ENCODE peak calls at places on chromosomes 1 and 21, in four cellular contexts. L is activated T-cell treated with anti-CD3 and anti-CD28 coated beads, Interleukin-2, amount 50 U/mL, for 72 hours; O is right lobe of liver; T is NCI-H1694. Z is an unnamed sample.

GRCh38 chr1:192951961-192952460 is 107.1 kb downstream of the UCHL5 start:
- DNase-seq in L (no peak), O (no peak), T (no peak), Z (no peak)

GRCh38 chr1:38941527-38942019 is at the start of gene RHBDL2:
- DNase-seq in L (no peak), O (peak; percentile 54), T (no peak), Z (no peak)

GRCh38 chr1:186662752-186663151 is 17.5 kb downstream of the PTGS2 start:
- DNase-seq in L (no peak), O (no peak), T (no peak), Z (no peak)

GRCh38 chr1:182720465-182720864 is 36.1 kb upstream of the RGS8 start:
- DNase-seq in L (no peak), O (no peak), T (no peak), Z (peak; percentile 18)

GRCh38 chr21:35943752-35944151 is 116.6 kb downstream of the SETD4 start:
- DNase-seq in L (no peak), O (no peak), T (no peak), Z (no peak)

GRCh38 chr1:232226197-232226681 is 403.7 kb downstream of the SIPA1L2 start:
- DNase-seq in L (peak; percentile 12), O (no peak), T (peak; percentile 79), Z (peak; percentile 41)

GRCh38 chr1:53367503-53368313 is 39.8 kb upstream of the LRP8 start:
- DNase-seq in L (peak; percentile 20), O (peak; percentile 52), T (no peak), Z (no peak)

GRCh38 chr1:5903680-5904079 is 88.5 kb downstream of the NPHP4 start:
- DNase-seq in L (no peak), O (no peak), T (no peak), Z (no peak)

GRCh38 chr21:45532826-45533730 is 9.2 kb downstream of the SLC19A1 start:
- DNase-seq in L (no peak), O (peak; percentile 62), T (no peak), Z (no peak)

GRCh38 chr21:20790113-20790512 is 208.1 kb upstream of the NCAM2 start:
- DNase-seq in L (no peak), O (no peak), T (no peak), Z (no peak)

GRCh38 chr21:43716376-43717165 is 2.4 kb upstream of the PDXK start:
- DNase-seq in L (no peak), O (no peak), T (no peak), Z (peak; percentile 47)

GRCh38 chr1:24199291-24199900 is 12.3 kb upstream of the IFNLR1 start:
- DNase-seq in L (peak; percentile 78), O (no peak), T (peak; percentile 52), Z (peak; percentile 78)

GRCh38 chr1:19799877-19800804 is at the start of gene TMCO4:
- DNase-seq in L (peak; percentile 53), O (peak; percentile 78), T (no peak), Z (peak; percentile 44)

GRCh38 chr1:114286179-114286578 is 132.5 kb upstream of the SYT6 start:
- DNase-seq in L (no peak), O (no peak), T (no peak), Z (peak; percentile 14)

GRCh38 chr21:45029968-45030636 is 44.3 kb upstream of the ADARB1 start:
- DNase-seq in L (no peak), O (no peak), T (no peak), Z (peak; percentile 67)

GRCh38 chr21:33174756-33175155 is 55.0 kb upstream of the IFNAR2 start:
- DNase-seq in L (no peak), O (no peak), T (no peak), Z (no peak)

GRCh38 chr1:224458296-224458695 is 23.7 kb upstream of the WDR26 start:
- DNase-seq in L (no peak), O (no peak), T (no peak), Z (no peak)

GRCh38 chr1:77322061-77322900 is 40.5 kb downstream of the AK5 start:
- DNase-seq in L (no peak), O (no peak), T (no peak), Z (no peak)

GRCh38 chr1:200179126-200179780 is 151.7 kb downstream of the NR5A2 start:
- DNase-seq in L (no peak), O (no peak), T (no peak), Z (no peak)

GRCh38 chr1:213561870-213562269 is 425.9 kb upstream of the PROX1 start:
- DNase-seq in L (no peak), O (no peak), T (no peak), Z (no peak)

GRCh38 chr1:10196991-10197390 is 13.4 kb upstream of the KIF1B start:
- DNase-seq in L (no peak), O (no peak), T (no peak), Z (no peak)

GRCh38 chr1:115377411-115377810 is 39.4 kb upstream of the NGF start:
- DNase-seq in L (no peak), O (no peak), T (no peak), Z (no peak)

GRCh38 chr1:101365186-101365585 is 128.4 kb downstream of the S1PR1 start:
- DNase-seq in L (no peak), O (no peak), T (no peak), Z (no peak)

GRCh38 chr1:53330819-53331218 is 2.9 kb upstream of the LRP8 start:
- DNase-seq in L (no peak), O (peak; percentile 40), T (no peak), Z (no peak)

GRCh38 chr1:78651247-78651646 is 1.6 kb downstream of the IFI44 start:
- DNase-seq in L (no peak), O (no peak), T (no peak), Z (peak; percentile 58)

GRCh38 chr21:39696620-39697019 is 48.4 kb upstream of the IGSF5 start:
- DNase-seq in L (no peak), O (no peak), T (no peak), Z (peak; percentile 28)

GRCh38 chr1:228723921-228724320 is 11.4 kb upstream of the RHOU start:
- DNase-seq in L (no peak), O (no peak), T (no peak), Z (no peak)

Z was measured in SJCRH30.